ENCODE peak calls at places on chromosomes 1 and 21, in six cellular contexts. H is nephron progenitor cell, P is heart left ventricle, N is upper lobe of left lung, Z is IMR-90, A is sigmoid colon. S is an unnamed sample.

GRCh38 chr1:25543425-25544242 is at the start of gene LDLRAP1:
- DNase-seq in H (peak), P (peak), N (peak), Z (peak), A (peak), S (peak)

GRCh38 chr1:218592688-218593087 is 247.6 kb downstream of the TGFB2 start:
- DNase-seq in H (no peak), P (no peak), N (no peak), Z (peak), A (no peak), S (peak)

GRCh38 chr1:90114521-90115141 is 119.7 kb downstream of the ZNF326 start:
- DNase-seq in H (peak), P (no peak), N (no peak), Z (peak), A (no peak), S (peak)

GRCh38 chr1:3068400-3069361 is at the start of gene PRDM16:
- DNase-seq in H (peak), P (peak), N (peak), Z (peak), A (peak), S (peak)

GRCh38 chr21:42311816-42312625 is 3.2 kb downstream of the TFF3 start:
- DNase-seq in H (no peak), P (no peak), N (peak), Z (no peak), A (no peak), S (no peak)

GRCh38 chr1:244319283-244320132 is 132.2 kb downstream of the ADSS2 start:
- DNase-seq in H (no peak), P (no peak), N (no peak), Z (peak), A (no peak), S (peak)

GRCh38 chr1:93186667-93187066 is 6.1 kb downstream of the CCDC18 start:
- DNase-seq in H (no peak), P (no peak), N (no peak), Z (no peak), A (no peak), S (no peak)

GRCh38 chr1:155976913-155977606 is 1.3 kb downstream of the ARHGEF2 start:
- DNase-seq in H (no peak), P (peak), N (no peak), Z (no peak), A (no peak), S (no peak)

GRCh38 chr21:31892686-31893085 is 19.9 kb downstream of the HUNK start:
- DNase-seq in H (no peak), P (no peak), N (no peak), Z (no peak), A (no peak), S (no peak)

GRCh38 chr1:3435666-3436065 is 18.8 kb upstream of the ARHGEF16 start:
- DNase-seq in H (no peak), P (no peak), N (peak), Z (no peak), A (no peak), S (no peak)

GRCh38 chr1:160621633-160622413 is 25.0 kb downstream of the SLAMF1 start:
- DNase-seq in H (no peak), P (no peak), N (no peak), Z (no peak), A (no peak), S (no peak)

GRCh38 chr1:86502721-86503430 is 34.1 kb downstream of the CLCA1 start:
- DNase-seq in H (peak), P (peak), N (no peak), Z (no peak), A (no peak), S (no peak)

GRCh38 chr1:97010865-97011264 is 289.3 kb downstream of the PTBP2 start:
- DNase-seq in H (no peak), P (no peak), N (no peak), Z (no peak), A (no peak), S (no peak)

GRCh38 chr1:210647406-210648333 is 319.0 kb downstream of the HHAT start:
- DNase-seq in H (no peak), P (no peak), N (no peak), Z (peak), A (no peak), S (no peak)

GRCh38 chr1:51331206-51332100 is 1.1 kb upstream of the TTC39A start:
- DNase-seq in H (no peak), P (peak), N (no peak), Z (peak), A (no peak), S (peak)

GRCh38 chr1:204420039-204421004 is 8.7 kb upstream of the PPP1R15B start:
- DNase-seq in H (no peak), P (no peak), N (no peak), Z (peak), A (no peak), S (no peak)

GRCh38 chr1:8889103-8889846 is 10.8 kb upstream of the ENO1 start:
- DNase-seq in H (no peak), P (no peak), N (no peak), Z (no peak), A (no peak), S (no peak)

GRCh38 chr21:41761211-41762181 is 5.4 kb downstream of the RIPK4 start:
- DNase-seq in H (no peak), P (no peak), N (peak), Z (no peak), A (peak), S (peak)

GRCh38 chr1:110634455-110635281 is 28.5 kb upstream of the KCNA2 start:
- DNase-seq in H (no peak), P (peak), N (peak), Z (peak), A (peak), S (peak)

DNA sequence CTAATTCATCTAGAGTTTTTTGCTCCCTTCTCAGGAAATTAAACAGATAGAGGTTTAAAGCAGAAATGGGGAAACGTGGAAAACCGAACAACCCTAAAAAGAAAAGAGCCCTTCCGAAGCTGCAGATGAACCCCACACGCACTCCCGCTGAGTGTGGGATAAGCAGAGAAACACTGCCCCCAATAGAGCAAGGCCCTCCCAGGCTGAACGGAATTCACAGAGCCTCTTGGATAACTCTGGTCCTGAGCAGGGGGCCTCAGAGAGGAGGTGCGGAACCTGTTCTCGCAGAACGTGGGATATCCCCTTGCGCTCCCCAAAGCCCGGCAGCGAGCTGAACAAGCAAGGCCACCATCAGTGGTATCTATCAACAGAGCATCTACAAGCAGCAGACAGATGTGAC is 44.9 kb downstream of the SSBP3 start:
- DNase-seq in H (no peak), P (no peak), N (no peak), Z (no peak), A (no peak), S (no peak)
- TF ChIP-seq CTCF in H (no peak), P (no peak), N (no peak), Z (no peak), A (no peak), S (no peak)

DNA sequence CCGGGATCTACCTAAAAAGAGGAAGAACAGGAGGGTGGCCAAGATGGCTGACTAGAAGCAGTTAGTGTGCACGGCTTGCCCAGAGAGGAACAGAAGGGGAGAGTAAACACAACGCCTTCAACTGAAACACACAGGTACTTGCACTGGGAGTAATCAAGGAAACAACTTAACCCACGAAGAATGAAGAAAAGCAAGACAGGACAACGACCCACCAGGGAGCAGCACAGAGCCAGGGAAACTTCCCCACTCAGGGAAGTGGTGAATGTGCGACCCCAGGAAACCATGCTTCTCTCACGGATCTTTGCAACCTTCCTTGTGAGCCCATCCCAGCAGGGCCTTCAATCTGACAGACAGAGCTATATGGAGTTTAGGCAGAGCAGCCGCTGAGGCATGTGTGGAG is 46.1 kb downstream of the ACKR1 start:
- DNase-seq in H (no peak), P (no peak), N (no peak), Z (no peak), A (no peak), S (no peak)
- TF ChIP-seq CTCF in H (no peak), P (no peak), N (no peak), Z (no peak), A (no peak), S (peak)

GRCh38 chr1:43880604-43881003 is 53.0 kb upstream of the ARTN start:
- DNase-seq in H (no peak), P (no peak), N (no peak), Z (no peak), A (no peak), S (no peak)

GRCh38 chr1:43879996-43880395 is 53.6 kb upstream of the ARTN start:
- DNase-seq in H (no peak), P (no peak), N (no peak), Z (no peak), A (no peak), S (no peak)

GRCh38 chr1:43879414-43879813 is 54.2 kb upstream of the ARTN start:
- DNase-seq in H (no peak), P (no peak), N (no peak), Z (peak), A (no peak), S (peak)

GRCh38 chr1:43878440-43878839 is 55.2 kb upstream of the ARTN start:
- DNase-seq in H (no peak), P (no peak), N (no peak), Z (no peak), A (no peak), S (no peak)

GRCh38 chr1:43878854-43879253 is 54.7 kb upstream of the ARTN start:
- DNase-seq in H (no peak), P (no peak), N (no peak), Z (no peak), A (no peak), S (no peak)
- TF ChIP-seq CTCF in H (no peak), P (no peak), N (no peak), Z (no peak), A (no peak), S (no peak)

GRCh38 chr1:116345011-116345410 is 28.0 kb upstream of the ATP1A1 start:
- DNase-seq in H (no peak), P (no peak), N (no peak), Z (no peak), A (no peak), S (no peak)
- TF ChIP-seq CTCF in H (no peak), P (no peak), N (no peak), Z (no peak), A (no peak), S (no peak)

GRCh38 chr1:13573586-13573985 is 10.0 kb upstream of the PDPN start:
- DNase-seq in H (no peak), P (no peak), N (no peak), Z (no peak), A (no peak), S (no peak)

DNA sequence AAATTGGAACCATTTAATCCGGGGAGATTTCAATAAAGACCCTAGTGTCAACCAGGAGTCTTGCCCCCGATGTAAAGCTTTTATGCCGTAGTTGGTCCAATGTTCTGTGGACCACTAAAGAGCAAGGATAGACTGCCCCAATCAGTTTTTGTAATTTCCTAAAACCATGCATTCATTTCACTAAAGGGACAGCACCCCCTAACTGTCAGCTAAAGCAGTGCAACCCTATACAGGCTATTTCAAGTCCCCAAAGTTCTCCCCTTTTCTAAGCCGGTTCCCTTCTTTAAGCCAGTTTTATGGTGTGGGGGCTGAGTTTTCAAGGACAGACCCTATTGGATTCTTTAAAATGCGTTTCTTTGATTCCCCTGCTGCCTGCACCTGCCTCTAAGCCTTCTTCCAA is 12.7 kb upstream of the PDPN start:
- DNase-seq in H (no peak), P (no peak), N (no peak), Z (no peak), A (no peak), S (no peak)
- TF ChIP-seq CTCF in H (peak), P (peak), N (no peak), Z (no peak), A (no peak), S (peak)

GRCh38 chr1:70490153-70490552 is 79.1 kb downstream of the CTH start:
- DNase-seq in H (no peak), P (no peak), N (no peak), Z (no peak), A (no peak), S (no peak)

GRCh38 chr1:70487910-70488665 is 77.0 kb downstream of the CTH start:
- DNase-seq in H (peak), P (no peak), N (no peak), Z (peak), A (no peak), S (peak)

GRCh38 chr1:70487471-70487840 is 76.4 kb downstream of the CTH start:
- DNase-seq in H (no peak), P (no peak), N (no peak), Z (peak), A (no peak), S (no peak)

GRCh38 chr1:70485624-70486023 is 74.6 kb downstream of the CTH start:
- DNase-seq in H (no peak), P (no peak), N (no peak), Z (no peak), A (no peak), S (no peak)

DNA sequence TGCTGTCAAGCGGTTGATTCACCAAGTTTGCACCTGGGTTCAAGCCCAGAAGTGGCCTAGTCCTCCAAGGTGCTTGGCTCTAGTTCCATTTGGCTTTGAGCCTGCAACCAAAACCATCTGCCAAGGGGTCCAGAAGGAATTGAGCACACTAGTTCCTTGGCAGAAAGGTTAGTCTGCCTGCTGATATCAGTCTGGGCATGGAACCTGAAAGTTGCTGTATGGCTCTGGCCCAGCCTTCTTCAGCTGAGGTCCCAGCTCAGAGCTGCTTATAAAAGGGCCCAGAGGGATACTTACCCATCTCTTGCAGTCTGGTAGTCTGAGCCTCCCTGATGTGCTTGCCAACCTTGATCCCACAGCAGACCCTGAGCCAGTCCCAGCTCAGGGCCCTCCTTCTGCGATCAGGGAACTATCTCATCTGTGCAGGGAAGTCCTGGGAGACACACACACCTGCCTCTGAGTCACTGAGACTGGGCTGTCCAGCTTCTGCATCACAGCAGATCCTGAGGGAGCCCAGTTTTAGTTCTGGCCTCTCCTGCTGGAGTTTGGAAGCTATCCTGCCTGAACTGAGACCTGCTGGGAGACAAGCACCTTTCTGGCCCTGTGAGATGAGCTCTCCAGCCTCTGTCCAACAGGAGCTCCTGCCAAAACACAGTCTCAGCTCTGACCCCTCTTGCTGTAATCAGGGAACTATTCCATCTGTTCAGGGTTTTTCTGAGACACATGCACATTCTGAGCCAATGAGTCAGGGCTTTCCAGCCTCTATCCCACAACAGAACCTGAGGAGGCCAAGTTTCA is 75.8 kb downstream of the CTH start:
- DNase-seq in H (no peak), P (peak), N (no peak), Z (peak), A (peak), S (peak)
- TF ChIP-seq CTCF in H (no peak), P (no peak), N (no peak), Z (peak), A (no peak), S (no peak)

S was measured in HFFc6.